ENCODE peak calls at places on chromosomes 6 and 20, in five cellular contexts. One of them, this sample, is unnamed.

GRCh38 chr6:111663692-111664564 is 58.2 kb upstream of the TRAF3IP2 start:
- DNase-seq in CD8-positive, alpha-beta T cell: no peak
- DNase-seq in choroid plexus epithelial cell: peak; percentile 62
- DNase-seq in AG04450: no peak
- DNase-seq in IMR-90: peak; percentile 38
- DNase-seq in this sample: peak; percentile 75

GRCh38 chr6:104218132-104218531 is 641.6 kb downstream of the HACE1 start:
- DNase-seq in CD8-positive, alpha-beta T cell: no peak
- DNase-seq in choroid plexus epithelial cell: peak; percentile 50
- DNase-seq in AG04450: no peak
- DNase-seq in IMR-90: no peak
- DNase-seq in this sample: peak; percentile 39

GRCh38 chr6:52507557-52508260 is 69.2 kb downstream of the TRAM2 start:
- DNase-seq in CD8-positive, alpha-beta T cell: no peak
- DNase-seq in choroid plexus epithelial cell: peak; percentile 71
- DNase-seq in AG04450: no peak
- DNase-seq in IMR-90: peak; percentile 81
- DNase-seq in this sample: peak; percentile 87

GRCh38 chr20:36585410-36586125 is 12.2 kb downstream of the TGIF2 start:
- DNase-seq in CD8-positive, alpha-beta T cell: no peak
- DNase-seq in choroid plexus epithelial cell: no peak
- DNase-seq in AG04450: no peak
- DNase-seq in IMR-90: peak; percentile 20
- DNase-seq in this sample: peak; percentile 14

GRCh38 chr20:37893566-37894241 is 9.2 kb upstream of the VSTM2L start:
- DNase-seq in CD8-positive, alpha-beta T cell: no peak
- DNase-seq in choroid plexus epithelial cell: no peak
- DNase-seq in AG04450: no peak
- DNase-seq in IMR-90: no peak
- DNase-seq in this sample: no peak

GRCh38 chr20:48332555-48332954 is 495.2 kb downstream of the PREX1 start:
- DNase-seq in CD8-positive, alpha-beta T cell: no peak
- DNase-seq in choroid plexus epithelial cell: no peak
- DNase-seq in AG04450: no peak
- DNase-seq in IMR-90: peak; percentile 18
- DNase-seq in this sample: no peak

GRCh38 chr6:113146878-113147277 is 710.3 kb upstream of the MARCKS start:
- DNase-seq in CD8-positive, alpha-beta T cell: no peak
- DNase-seq in choroid plexus epithelial cell: no peak
- DNase-seq in AG04450: no peak
- DNase-seq in IMR-90: no peak
- DNase-seq in this sample: no peak

GRCh38 chr6:107730106-107730505 is 94.0 kb downstream of the SCML4 start:
- DNase-seq in CD8-positive, alpha-beta T cell: peak; percentile 61
- DNase-seq in choroid plexus epithelial cell: no peak
- DNase-seq in AG04450: no peak
- DNase-seq in IMR-90: no peak
- DNase-seq in this sample: no peak

GRCh38 chr6:167910652-167911051 is 83.9 kb downstream of the AFDN start:
- DNase-seq in CD8-positive, alpha-beta T cell: no peak
- DNase-seq in choroid plexus epithelial cell: no peak
- DNase-seq in AG04450: no peak
- DNase-seq in IMR-90: no peak
- DNase-seq in this sample: no peak

GRCh38 chr6:167907837-167908681 is 81.3 kb downstream of the AFDN start:
- DNase-seq in CD8-positive, alpha-beta T cell: no peak
- DNase-seq in choroid plexus epithelial cell: peak; percentile 56
- DNase-seq in AG04450: no peak
- DNase-seq in IMR-90: peak; percentile 28
- DNase-seq in this sample: peak; percentile 45

GRCh38 chr6:167904791-167905190 is 78.1 kb downstream of the AFDN start:
- DNase-seq in CD8-positive, alpha-beta T cell: no peak
- DNase-seq in choroid plexus epithelial cell: no peak
- DNase-seq in AG04450: no peak
- DNase-seq in IMR-90: no peak
- DNase-seq in this sample: no peak

GRCh38 chr6:167910007-167910406 is 83.3 kb downstream of the AFDN start:
- DNase-seq in CD8-positive, alpha-beta T cell: no peak
- DNase-seq in choroid plexus epithelial cell: no peak
- DNase-seq in AG04450: no peak
- DNase-seq in IMR-90: no peak
- DNase-seq in this sample: no peak

GRCh38 chr6:167906899-167907298 is 80.2 kb downstream of the AFDN start:
- DNase-seq in CD8-positive, alpha-beta T cell: no peak
- DNase-seq in choroid plexus epithelial cell: peak; percentile 40
- DNase-seq in AG04450: no peak
- DNase-seq in IMR-90: no peak
- DNase-seq in this sample: peak; percentile 39
- TF ChIP-seq CTCF in CD8-positive, alpha-beta T cell: no peak
- TF ChIP-seq CTCF in choroid plexus epithelial cell: no peak
- TF ChIP-seq CTCF in AG04450: no peak
- TF ChIP-seq CTCF in IMR-90: no peak
- TF ChIP-seq CTCF in this sample: no peak

GRCh38 chr6:167954151-167954550 is 43.3 kb upstream of the KIF25 start:
- DNase-seq in CD8-positive, alpha-beta T cell: no peak
- DNase-seq in choroid plexus epithelial cell: no peak
- DNase-seq in AG04450: no peak
- DNase-seq in IMR-90: no peak
- DNase-seq in this sample: no peak
- H3K4me3 ChIP-seq in CD8-positive, alpha-beta T cell: no peak overlapping the region
- H3K4me3 ChIP-seq in choroid plexus epithelial cell: no peak overlapping the region
- H3K4me3 ChIP-seq in AG04450: no peak overlapping the region
- H3K4me3 ChIP-seq in IMR-90: no peak overlapping the region
- H3K4me3 ChIP-seq in this sample: no peak overlapping the region

DNA sequence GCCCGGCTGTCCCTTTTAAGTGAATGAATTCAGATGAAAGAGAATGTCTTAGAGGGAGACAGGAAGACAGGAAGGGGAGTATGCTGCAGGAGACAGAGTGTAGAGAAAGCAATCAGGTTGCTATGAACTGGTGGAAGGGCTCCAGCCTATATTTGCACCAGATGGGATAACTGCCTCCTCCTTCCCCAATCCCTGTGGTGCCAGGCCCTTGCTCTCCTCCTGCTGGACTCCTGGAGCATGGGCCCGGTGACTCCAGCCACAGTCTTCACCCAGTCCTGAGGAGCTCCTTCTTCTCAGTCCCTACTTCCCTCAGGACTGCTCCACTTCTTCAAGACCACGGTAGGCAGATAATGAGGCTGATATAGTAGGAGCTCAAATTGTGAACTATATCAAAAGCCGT is 91.8 kb downstream of the TMEM200A start:
- DNase-seq in CD8-positive, alpha-beta T cell: no peak
- DNase-seq in choroid plexus epithelial cell: peak; percentile 22
- DNase-seq in AG04450: no peak
- DNase-seq in IMR-90: no peak
- DNase-seq in this sample: no peak
- TF ChIP-seq CTCF in CD8-positive, alpha-beta T cell: no peak
- TF ChIP-seq CTCF in choroid plexus epithelial cell: peak; percentile 34
- TF ChIP-seq CTCF in AG04450: peak; percentile 33
- TF ChIP-seq CTCF in IMR-90: no peak
- TF ChIP-seq CTCF in this sample: no peak

GRCh38 chr20:2838170-2838797 is 2.2 kb downstream of the PCED1A start:
- DNase-seq in CD8-positive, alpha-beta T cell: no peak
- DNase-seq in choroid plexus epithelial cell: no peak
- DNase-seq in AG04450: no peak
- DNase-seq in IMR-90: no peak
- DNase-seq in this sample: no peak

GRCh38 chr20:2839732-2840137 is 720 bp downstream of the PCED1A start:
- DNase-seq in CD8-positive, alpha-beta T cell: no peak
- DNase-seq in choroid plexus epithelial cell: no peak
- DNase-seq in AG04450: no peak
- DNase-seq in IMR-90: no peak
- DNase-seq in this sample: no peak

GRCh38 chr20:2837561-2837960 is 2.9 kb downstream of the PCED1A start:
- DNase-seq in CD8-positive, alpha-beta T cell: no peak
- DNase-seq in choroid plexus epithelial cell: no peak
- DNase-seq in AG04450: no peak
- DNase-seq in IMR-90: no peak
- DNase-seq in this sample: no peak

GRCh38 chr20:2840138-2840966 is at the start of the genes PCED1A and VPS16:
- DNase-seq in CD8-positive, alpha-beta T cell: peak; percentile 89
- DNase-seq in choroid plexus epithelial cell: peak; percentile 89
- DNase-seq in AG04450: peak; percentile 57
- DNase-seq in IMR-90: peak; percentile 85
- DNase-seq in this sample: peak; percentile 89

DNA sequence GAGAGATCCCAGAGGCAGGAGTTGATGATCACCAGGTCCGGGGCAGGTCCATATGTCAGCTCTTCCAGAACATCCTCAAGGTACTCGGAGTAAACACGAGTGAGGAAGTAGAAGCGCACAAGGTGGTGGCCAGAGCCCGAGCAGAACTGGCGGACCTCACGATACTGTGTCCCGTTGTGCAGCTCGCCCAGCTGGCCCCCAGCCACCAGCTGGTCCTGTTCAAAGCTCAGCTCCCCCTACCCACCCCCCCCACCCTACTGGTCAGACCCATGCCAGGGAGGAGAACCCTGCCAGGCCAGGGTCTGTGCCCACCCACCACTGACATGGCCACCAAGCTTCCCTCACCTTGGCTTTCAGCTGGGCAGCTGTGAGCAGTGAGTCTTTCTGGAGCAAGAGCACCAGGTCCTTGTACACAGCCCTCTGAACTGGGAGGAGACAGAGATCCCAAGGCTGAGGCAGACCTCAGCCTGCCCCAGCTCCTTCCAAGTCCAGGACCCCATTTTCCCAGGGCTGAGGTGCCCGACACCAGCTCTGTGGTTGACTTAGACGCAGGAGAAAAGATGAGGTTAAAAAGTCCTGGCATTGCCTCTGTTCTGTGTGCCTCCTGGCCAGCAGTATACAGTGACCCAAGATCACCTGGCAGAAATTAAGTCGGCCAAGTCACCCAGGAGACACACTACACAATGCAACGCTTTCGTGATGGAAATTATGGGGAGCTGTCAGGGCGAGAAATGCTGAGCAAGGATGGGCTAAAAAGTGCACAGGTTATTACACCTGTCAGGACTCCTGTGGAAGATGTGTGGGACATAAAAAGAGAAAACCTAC is 1.4 kb downstream of the PCED1A start:
- DNase-seq in CD8-positive, alpha-beta T cell: no peak
- DNase-seq in choroid plexus epithelial cell: no peak
- DNase-seq in AG04450: no peak
- DNase-seq in IMR-90: no peak
- DNase-seq in this sample: no peak
- H3K4me3 ChIP-seq in CD8-positive, alpha-beta T cell: no peak overlapping the region
- H3K4me3 ChIP-seq in choroid plexus epithelial cell: no peak overlapping the region
- H3K4me3 ChIP-seq in AG04450: no peak overlapping the region
- H3K4me3 ChIP-seq in IMR-90: no peak overlapping the region
- H3K4me3 ChIP-seq in this sample: no peak overlapping the region

GRCh38 chr6:115643762-115644161 is 416.9 kb downstream of the FRK start:
- DNase-seq in CD8-positive, alpha-beta T cell: no peak
- DNase-seq in choroid plexus epithelial cell: peak; percentile 28
- DNase-seq in AG04450: peak; percentile 10
- DNase-seq in IMR-90: peak; percentile 50
- DNase-seq in this sample: peak; percentile 36
- TF ChIP-seq CTCF in CD8-positive, alpha-beta T cell: no peak
- TF ChIP-seq CTCF in choroid plexus epithelial cell: peak; percentile 12
- TF ChIP-seq CTCF in AG04450: peak; percentile 44
- TF ChIP-seq CTCF in IMR-90: peak; percentile 47
- TF ChIP-seq CTCF in this sample: no peak

DNA sequence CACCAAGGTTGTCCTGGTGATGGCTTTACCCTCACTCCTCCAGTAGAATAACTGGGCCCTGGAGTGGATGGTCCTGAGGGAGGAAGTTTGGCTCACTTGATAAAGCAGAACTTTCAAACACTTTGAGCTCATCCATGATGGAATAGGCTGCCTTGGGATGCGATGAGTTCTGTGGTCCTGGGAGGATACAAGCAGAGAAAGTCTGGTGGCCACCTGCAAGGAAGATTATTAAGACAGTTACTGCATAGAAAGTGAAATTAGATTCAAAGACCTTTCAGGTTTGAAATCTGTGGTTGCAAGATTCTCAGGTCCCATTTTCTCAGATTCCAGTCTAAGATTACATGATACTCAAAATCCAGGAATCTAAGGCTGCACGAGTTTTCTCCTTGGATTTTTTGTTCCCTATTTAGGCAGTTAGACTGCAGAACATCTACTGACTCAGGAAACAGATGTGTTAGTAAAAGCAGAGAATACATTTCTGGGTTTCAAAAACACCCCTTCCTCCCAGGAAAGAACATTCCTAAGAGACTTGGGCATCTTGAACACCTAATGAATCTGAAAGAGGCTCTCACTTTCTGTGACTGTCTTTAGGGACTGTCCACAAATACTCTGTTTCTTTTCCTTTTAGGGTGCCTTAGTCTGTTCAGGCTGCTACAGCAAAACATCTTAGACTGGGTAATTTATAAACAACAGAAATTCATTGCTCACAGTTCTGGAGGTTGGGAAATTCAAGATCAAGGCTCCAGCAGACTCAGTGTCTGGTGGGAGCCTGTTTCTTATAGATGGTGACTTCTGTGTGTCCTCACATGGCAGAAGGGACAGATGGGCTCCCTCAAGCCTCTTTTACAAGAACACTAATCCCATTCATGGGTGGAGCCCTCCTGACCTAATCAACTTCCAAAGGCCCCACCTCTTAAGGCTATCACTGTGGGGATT is 19.6 kb upstream of the CCN5 start:
- DNase-seq in CD8-positive, alpha-beta T cell: no peak
- DNase-seq in choroid plexus epithelial cell: peak; percentile 69
- DNase-seq in AG04450: peak; percentile 69
- DNase-seq in IMR-90: peak; percentile 85
- DNase-seq in this sample: peak; percentile 39
- H3K4me3 ChIP-seq in CD8-positive, alpha-beta T cell: no peak overlapping the region
- H3K4me3 ChIP-seq in choroid plexus epithelial cell: no peak overlapping the region
- H3K4me3 ChIP-seq in AG04450: no peak overlapping the region
- H3K4me3 ChIP-seq in IMR-90: no peak overlapping the region
- H3K4me3 ChIP-seq in this sample: no peak overlapping the region